ENCODE peak calls at places on chromosomes 11 and 22, in seven cellular contexts. A, K, X, D, Z, M and N are unnamed samples.

GRCh38 chr11:45926536-45927331 is 4.3 kb downstream of the LARGE2 start:
- DNase-seq in A (no peak), K (no peak), X (no peak), D (no peak), Z (no peak), M (no peak), N (no peak)

GRCh38 chr11:9091044-9091936 is at the start of gene SCUBE2:
- DNase-seq in A (no peak), K (no peak), X (no peak), D (no peak), Z (no peak), M (no peak), N (no peak)

GRCh38 chr11:18548001-18548400 is 21.3 kb upstream of the TSG101 start:
- DNase-seq in A (no peak), K (no peak), X (no peak), D (no peak), Z (no peak), M (no peak), N (no peak)

GRCh38 chr11:95143106-95143681 is 53.5 kb downstream of the ENDOD1 start:
- DNase-seq in A (no peak), K (no peak), X (no peak), D (no peak), Z (no peak), M (no peak), N (no peak)

GRCh38 chr22:39173787-39174497 is 21.5 kb upstream of the CBX7 start:
- DNase-seq in A (no peak), K (no peak), X (no peak), D (no peak), Z (no peak), M (peak), N (no peak)

GRCh38 chr11:65537620-65538231 is 12.8 kb downstream of the SCYL1 start:
- DNase-seq in A (no peak), K (no peak), X (no peak), D (no peak), Z (no peak), M (no peak), N (no peak)

GRCh38 chr11:36311926-36312592 is 16.0 kb downstream of the PRR5L start:
- DNase-seq in A (peak), K (no peak), X (no peak), D (peak), Z (no peak), M (no peak), N (peak)

GRCh38 chr11:86719781-86720463 is 47.5 kb upstream of the ME3 start:
- DNase-seq in A (no peak), K (no peak), X (no peak), D (no peak), Z (no peak), M (no peak), N (no peak)

GRCh38 chr22:23404689-23405365 is 175.3 kb downstream of the IGLL1 start:
- DNase-seq in A (no peak), K (peak), X (no peak), D (no peak), Z (peak), M (no peak), N (no peak)

GRCh38 chr22:48739348-48740085 is 1088.2 kb downstream of the BRD1 start:
- DNase-seq in A (no peak), K (no peak), X (no peak), D (no peak), Z (no peak), M (no peak), N (no peak)

GRCh38 chr22:22877523-22878210 is 9.9 kb upstream of the IGLL5 start:
- DNase-seq in A (no peak), K (peak), X (peak), D (peak), Z (peak), M (peak), N (peak)

GRCh38 chr22:37844904-37845334 is 785 bp upstream of the ANKRD54 start:
- DNase-seq in A (no peak), K (no peak), X (no peak), D (no peak), Z (no peak), M (no peak), N (no peak)